ENCODE peak calls at places on chromosomes 13 and 19, in five cellular contexts. W is heart left ventricle, C is adipocyte, Y is IMR-90, X is T-cell. D is an unnamed sample.

GRCh38 chr19:56217039-56217949 is 15.2 kb downstream of the ZSCAN5C start:
- DNase-seq in W (no peak), X (no peak), Y (peak; percentile 4), C (peak; percentile 1), D (no peak)

GRCh38 chr19:7200739-7201138 is 93.5 kb downstream of the INSR start:
- DNase-seq in C (no peak), Y (no peak), W (no peak), X (no peak), D (no peak)

GRCh38 chr13:50889317-50889716 is 20.3 kb upstream of the RNASEH2B start:
- DNase-seq in C (no peak), Y (no peak), W (no peak), X (no peak), D (no peak)

GRCh38 chr13:81987677-81988357 is 1646.9 kb upstream of the SPRY2 start:
- DNase-seq in C (no peak), W (no peak), X (no peak), Y (no peak), D (no peak)

GRCh38 chr19:41311072-41311471 is 1.1 kb downstream of the CCDC97 start:
- DNase-seq in C (peak; percentile 32), W (no peak), X (no peak), Y (no peak), D (no peak)

GRCh38 chr19:16911046-16911445 is 22.2 kb downstream of the F2RL3 start:
- DNase-seq in X (no peak), C (no peak), Y (no peak), W (no peak), D (no peak)

GRCh38 chr13:26664942-26665341 is 95.6 kb downstream of the GPR12 start:
- DNase-seq in C (no peak), W (no peak), Y (no peak), X (no peak), D (no peak)

GRCh38 chr13:52837850-52838249 is 10.6 kb downstream of the PCDH8 start:
- DNase-seq in C (no peak), W (no peak), Y (no peak), X (no peak), D (no peak)

GRCh38 chr13:73303858-73304257 is 245.1 kb downstream of the KLF5 start:
- DNase-seq in X (no peak), W (no peak), C (no peak), Y (peak; percentile 75), D (no peak)

GRCh38 chr19:47514151-47514868 is 553 bp downstream of the NAPA start:
- DNase-seq in Y (no peak), W (no peak), C (peak; percentile 51), X (no peak), D (no peak)

GRCh38 chr19:46428278-46429141 is at the start of gene PNMA8C:
- DNase-seq in X (peak; percentile 25), Y (peak; percentile 63), C (peak; percentile 75), W (peak; percentile 88), D (peak; percentile 25)

GRCh38 chr13:72458701-72459100 is 268.7 kb downstream of the MZT1 start:
- DNase-seq in C (peak; percentile 6), W (no peak), Y (no peak), X (no peak), D (no peak)

GRCh38 chr19:12139885-12140544 is at the start of gene ZNF20:
- DNase-seq in X (peak; percentile 75), W (peak; percentile 96), C (peak; percentile 99), Y (peak; percentile 91), D (peak; percentile 83)

GRCh38 chr19:55069137-55069858 is 6.3 kb upstream of the RDH13 start:
- DNase-seq in X (no peak), Y (no peak), C (peak; percentile 39), W (peak; percentile 65), D (no peak)

GRCh38 chr19:2239771-2240770 is 3.4 kb downstream of the SF3A2 start:
- DNase-seq in X (peak; percentile 31), Y (peak; percentile 48), C (peak; percentile 59), W (no peak), D (no peak)

GRCh38 chr19:46480409-46480808 is 9.0 kb upstream of the PNMA8A start:
- DNase-seq in X (no peak), Y (peak; percentile 82), W (no peak), C (peak; percentile 92), D (no peak)

GRCh38 chr19:45577111-45577905 is 7.3 kb downstream of the OPA3 start:
- DNase-seq in X (no peak), C (peak; percentile 85), W (peak; percentile 83), Y (peak; percentile 95), D (no peak)

GRCh38 chr13:53054569-53054968 is 26.0 kb downstream of the OLFM4 start:
- DNase-seq in W (no peak), X (no peak), Y (no peak), C (no peak), D (no peak)

GRCh38 chr13:42218576-42218975 is 53.4 kb upstream of the AKAP11 start:
- DNase-seq in Y (no peak), C (no peak), X (no peak), W (no peak), D (no peak)

GRCh38 chr19:18221815-18222725 is 4.2 kb downstream of the PDE4C start:
- DNase-seq in X (no peak), Y (no peak), C (no peak), W (no peak), D (no peak)

GRCh38 chr13:49248433-49249002 is 793 bp downstream of the CDADC1 start:
- DNase-seq in Y (peak; percentile 29), W (no peak), X (peak; percentile 3), C (no peak), D (no peak)

GRCh38 chr13:21445759-21446158 is 13.3 kb downstream of the ZDHHC20 start:
- DNase-seq in X (no peak), Y (no peak), C (no peak), W (no peak), D (no peak)

GRCh38 chr13:20711301-20712044 is 8.0 kb downstream of the IL17D start:
- DNase-seq in C (no peak), Y (no peak), W (no peak), X (no peak), D (no peak)

GRCh38 chr13:52127783-52128702 is 830 bp downstream of the NEK5 start:
- DNase-seq in X (peak; percentile 3), C (peak; percentile 83), W (no peak), Y (peak; percentile 53), D (peak; percentile 39)

GRCh38 chr19:4556574-4557185 is 2.8 kb downstream of the SEMA6B start:
- DNase-seq in W (no peak), Y (no peak), X (no peak), C (peak; percentile 24), D (no peak)

GRCh38 chr13:38879278-38879677 is 111.4 kb downstream of the STOML3 start:
- DNase-seq in W (no peak), Y (no peak), X (no peak), C (no peak), D (no peak)

GRCh38 chr13:74770361-74770760 is 636.2 kb upstream of the KLF12 start:
- DNase-seq in Y (peak; percentile 94), X (no peak), C (peak; percentile 92), W (no peak), D (no peak)

GRCh38 chr13:50512602-50513527 is 330.6 kb downstream of the DLEU7 start:
- DNase-seq in W (peak; percentile 68), Y (peak; percentile 61), X (peak; percentile 26), C (peak; percentile 73), D (peak; percentile 36)

GRCh38 chr19:13195678-13196077 is 45.5 kb downstream of the IER2 start:
- DNase-seq in X (peak; percentile 47), C (no peak), W (no peak), Y (no peak), D (peak; percentile 45)

GRCh38 chr13:63305641-63306133 is 1890.0 kb upstream of the PCDH20 start:
- DNase-seq in C (no peak), X (no peak), W (peak; percentile 22), Y (no peak), D (no peak)

GRCh38 chr13:110799246-110800236 is 86.0 kb downstream of the ING1 start:
- DNase-seq in W (peak; percentile 71), C (peak; percentile 79), X (no peak), Y (peak; percentile 95), D (no peak)

GRCh38 chr19:50039968-50040367 is 14.2 kb downstream of the ZNF473 start:
- DNase-seq in C (no peak), X (no peak), Y (peak; percentile 21), W (no peak), D (no peak)

GRCh38 chr13:22773475-22773874 is 407.3 kb upstream of the SGCG start:
- DNase-seq in W (no peak), X (no peak), C (no peak), Y (no peak), D (no peak)

GRCh38 chr13:102642475-102642874 is 45.7 kb downstream of the TPP2 start:
- DNase-seq in C (no peak), X (no peak), Y (no peak), W (peak; percentile 76), D (no peak)